ENCODE peak calls at places on chromosomes 16 and 17, in four cellular contexts. B, J, G and L are unnamed samples.
A peak's percentile ranks its signal among the peaks of the same experiment; 100 is the strongest.

GRCh38 chr17:35894206-35894605 is 14.0 kb upstream of the CCL5 start:
- DNase-seq in B (no peak), J (no peak), G (no peak), L (no peak)

GRCh38 chr17:28347261-28347891 is 10.0 kb downstream of the POLDIP2 start:
- DNase-seq in B (no peak), J (no peak), G (no peak), L (no peak)

GRCh38 chr16:50209548-50210265 is 56.6 kb downstream of the TENT4B start:
- DNase-seq in B (no peak), J (no peak), G (no peak), L (no peak)

GRCh38 chr16:12462690-12463646 is 340.7 kb downstream of the CPPED1 start:
- DNase-seq in B (no peak), J (no peak), G (no peak), L (no peak)

GRCh38 chr17:82224666-82225065 is 4.2 kb upstream of the SLC16A3 start:
- DNase-seq in B (no peak), J (no peak), G (no peak), L (no peak)

GRCh38 chr16:3578610-3579551 is 1.7 kb upstream of the NLRC3 start:
- DNase-seq in B (no peak), J (peak; percentile 73), G (peak; percentile 69), L (peak; percentile 56)

GRCh38 chr16:11097094-11097781 is 152.9 kb downstream of the CLEC16A start:
- DNase-seq in B (no peak), J (no peak), G (no peak), L (no peak)

GRCh38 chr16:70349783-70350182 is 3.1 kb downstream of the DDX19A start:
- DNase-seq in B (no peak), J (no peak), G (no peak), L (no peak)

GRCh38 chr16:11835891-11836652 is 15.3 kb downstream of the RSL1D1 start:
- DNase-seq in B (no peak), J (no peak), G (no peak), L (no peak)

GRCh38 chr17:79034931-79035485 is 11.0 kb downstream of the C1QTNF1 start:
- DNase-seq in B (no peak), J (no peak), G (no peak), L (no peak)

GRCh38 chr17:58575511-58575910 is 61.1 kb upstream of the MTMR4 start:
- DNase-seq in B (peak; percentile 29), J (no peak), G (no peak), L (no peak)

GRCh38 chr17:19271751-19272357 is 34.7 kb downstream of the EPN2 start:
- DNase-seq in B (no peak), J (no peak), G (no peak), L (no peak)

GRCh38 chr17:31604936-31605335 is 213.5 kb downstream of the RAB11FIP4 start:
- DNase-seq in B (no peak), J (no peak), G (no peak), L (no peak)

GRCh38 chr17:83171661-83172060 is 92.3 kb downstream of the METRNL start:
- DNase-seq in B (no peak), J (no peak), G (peak; percentile 40), L (no peak)

GRCh38 chr17:76492989-76493501 is 8.2 kb downstream of the RHBDF2 start:
- DNase-seq in B (no peak), J (no peak), G (no peak), L (peak; percentile 80)

GRCh38 chr16:46789075-46789474 is 40.9 kb upstream of the MYLK3 start:
- DNase-seq in B (no peak), J (no peak), G (no peak), L (no peak)

GRCh38 chr16:86072328-86073102 is 173.6 kb downstream of the IRF8 start:
- DNase-seq in B (peak; percentile 68), J (peak; percentile 74), G (peak; percentile 80), L (no peak)

GRCh38 chr16:8854298-8854948 is 14.4 kb downstream of the CARHSP1 start:
- DNase-seq in B (no peak), J (no peak), G (no peak), L (no peak)

GRCh38 chr16:51755039-51755501 is 604.0 kb upstream of the SALL1 start:
- DNase-seq in B (no peak), J (no peak), G (no peak), L (no peak)

GRCh38 chr17:48545022-48545376 is at the start of gene HOXB2:
- DNase-seq in B (no peak), J (peak; percentile 69), G (no peak), L (no peak)

GRCh38 chr17:78279360-78279990 is 48.0 kb downstream of the TMEM235 start:
- DNase-seq in B (no peak), J (no peak), G (no peak), L (no peak)

GRCh38 chr16:88780100-88781062 is 4.6 kb downstream of the PIEZO1 start:
- DNase-seq in B (no peak), J (no peak), G (no peak), L (no peak)

GRCh38 chr16:88983771-88984687 is 7.0 kb upstream of the CBFA2T3 start:
- DNase-seq in B (no peak), J (no peak), G (no peak), L (no peak)

GRCh38 chr17:7576432-7576937 is 3.0 kb upstream of the CD68 start:
- DNase-seq in B (no peak), J (no peak), G (no peak), L (no peak)

GRCh38 chr17:55660171-55660886 is 62.3 kb downstream of the TMEM100 start:
- DNase-seq in B (no peak), J (no peak), G (no peak), L (no peak)

GRCh38 chr17:42673885-42674754 is 2.7 kb downstream of the PLEKHH3 start:
- DNase-seq in B (no peak), J (peak; percentile 81), G (peak; percentile 81), L (no peak)

GRCh38 chr17:41322264-41322902 is 6.9 kb upstream of the KRTAP17-1 start:
- DNase-seq in B (peak; percentile 35), J (peak; percentile 42), G (no peak), L (no peak)

GRCh38 chr16:22614271-22614947 is 103.7 kb downstream of the NPIPB5 start:
- DNase-seq in B (no peak), J (no peak), G (peak; percentile 28), L (no peak)

GRCh38 chr16:693364-693763 is 3.2 kb upstream of the WDR24 start:
- DNase-seq in B (no peak), J (no peak), G (peak; percentile 56), L (no peak)

GRCh38 chr17:75260679-75261335 is 599 bp downstream of the GGA3 start:
- DNase-seq in B (no peak), J (no peak), G (no peak), L (no peak)

GRCh38 chr16:28596115-28596630 is 677 bp downstream of the SULT1A2 start:
- DNase-seq in B (no peak), J (peak; percentile 33), G (no peak), L (no peak)

GRCh38 chr16:324451-325334 is 27.8 kb downstream of the AXIN1 start:
- DNase-seq in B (no peak), J (peak; percentile 79), G (no peak), L (no peak)

GRCh38 chr17:3590768-3591167 is 18.4 kb downstream of the TRPV1 start:
- DNase-seq in B (no peak), J (no peak), G (no peak), L (no peak)

GRCh38 chr17:1186214-1186820 is 6.5 kb upstream of the ABR start:
- DNase-seq in B (no peak), J (no peak), G (no peak), L (no peak)

GRCh38 chr17:339193-340061 is 13.2 kb downstream of the RPH3AL start:
- DNase-seq in B (no peak), J (no peak), G (no peak), L (no peak)

GRCh38 chr17:65064452-65065019 is 8.0 kb upstream of the GNA13 start:
- DNase-seq in B (no peak), J (no peak), G (no peak), L (no peak)

GRCh38 chr16:6081320-6081976 is 983.9 kb upstream of the EEF2KMT start:
- DNase-seq in B (no peak), J (peak; percentile 72), G (peak; percentile 86), L (no peak)
- TF ChIP-seq EGR1 in B (no peak), J (no peak), G (no peak), L (no peak)

GRCh38 chr16:81715358-81716196 is 63.5 kb upstream of the PLCG2 start:
- DNase-seq in B (no peak), J (no peak), G (no peak), L (peak; percentile 77)

GRCh38 chr16:81716478-81717210 is 62.4 kb upstream of the PLCG2 start:
- DNase-seq in B (no peak), J (no peak), G (no peak), L (peak; percentile 82)

GRCh38 chr16:81719993-81720392 is 59.1 kb upstream of the PLCG2 start:
- DNase-seq in B (no peak), J (no peak), G (no peak), L (no peak)

GRCh38 chr16:81718637-81719036 is 60.5 kb upstream of the PLCG2 start:
- DNase-seq in B (no peak), J (no peak), G (no peak), L (no peak)

GRCh38 chr16:81717662-81718189 is 61.4 kb upstream of the PLCG2 start:
- DNase-seq in B (no peak), J (no peak), G (no peak), L (peak; percentile 52)
- TF ChIP-seq EGR1 in B (no peak), J (no peak), G (no peak), L (no peak)

GRCh38 chr17:39608142-39608541 is 422 bp upstream of the NEUROD2 start:
- DNase-seq in B (no peak), J (peak; percentile 23), G (peak; percentile 49), L (no peak)

GRCh38 chr17:39608601-39609000 is 881 bp upstream of the NEUROD2 start:
- DNase-seq in B (no peak), J (peak; percentile 55), G (peak; percentile 48), L (no peak)

GRCh38 chr17:39607057-39607850 is 466 bp downstream of the NEUROD2 start:
- DNase-seq in B (no peak), J (peak; percentile 35), G (peak; percentile 80), L (no peak)

GRCh38 chr17:39606434-39607056 is 1.2 kb downstream of the NEUROD2 start:
- DNase-seq in B (no peak), J (no peak), G (peak; percentile 81), L (no peak)

GRCh38 chr17:39607851-39608130 is at the start of gene NEUROD2:
- DNase-seq in B (no peak), J (no peak), G (peak; percentile 55), L (no peak)
- TF ChIP-seq EGR1 in B (no peak), J (no peak), G (no peak), L (no peak)

DNA sequence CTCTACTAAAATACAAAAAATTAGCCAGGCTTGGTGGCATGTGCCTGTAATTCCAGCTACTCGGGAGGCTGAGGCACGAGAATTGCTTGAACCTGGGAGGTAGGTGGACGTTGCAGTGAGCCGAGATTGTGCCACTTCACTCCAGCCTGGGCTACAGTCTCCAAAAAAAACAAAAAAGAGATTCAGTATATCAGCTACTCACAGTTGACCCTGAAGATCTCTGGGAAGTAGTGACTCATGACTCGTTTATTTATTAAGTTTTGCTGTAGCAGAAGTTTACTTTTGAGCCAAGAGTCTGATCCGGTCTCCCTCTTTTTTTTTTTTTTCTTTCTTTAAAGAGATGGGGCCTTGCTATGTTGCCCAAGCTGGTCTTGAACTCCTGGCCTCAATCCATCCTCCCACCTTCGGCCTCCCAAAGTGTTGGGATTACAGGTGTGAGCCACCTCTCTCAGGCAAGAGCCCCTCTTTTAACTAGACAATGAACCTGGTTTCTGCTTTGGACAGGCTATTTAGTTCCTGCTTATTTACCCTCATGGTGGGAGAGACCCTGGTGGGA is 4.4 kb downstream of the MVP start:
- DNase-seq in B (no peak), J (no peak), G (no peak), L (no peak)
- TF ChIP-seq EGR1 in B (no peak), J (no peak), G (no peak), L (no peak)